ENCODE peak calls at places on chromosomes 13 and 19, in ten cellular contexts. D, R, O, A, B, V, N, W, M and K are unnamed samples.

GRCh38 chr13:99050983-99051488 is 73.2 kb upstream of the DOCK9 start:
- DNase-seq in D (no peak), R (no peak), O (peak), A (no peak), B (no peak), V (no peak), N (no peak), W (no peak), M (no peak), K (no peak)

GRCh38 chr19:46644720-46645119 is 8.7 kb upstream of the GNG8 start:
- DNase-seq in D (no peak), R (no peak), O (no peak), A (no peak), B (no peak), V (no peak), N (no peak), W (no peak), M (no peak), K (no peak)

GRCh38 chr19:49133621-49134454 is 14.5 kb downstream of the PPFIA3 start:
- DNase-seq in D (no peak), R (no peak), O (peak), A (peak), B (peak), V (peak), N (peak), W (peak), M (no peak), K (peak)

GRCh38 chr19:17497149-17497798 is 14.2 kb upstream of the PGLS start:
- DNase-seq in D (no peak), R (no peak), O (no peak), A (no peak), B (no peak), V (no peak), N (no peak), W (no peak), M (no peak), K (no peak)

GRCh38 chr19:10828981-10829821 is 6.8 kb downstream of the TMED1 start:
- DNase-seq in D (no peak), R (no peak), O (no peak), A (no peak), B (no peak), V (no peak), N (no peak), W (no peak), M (no peak), K (no peak)

GRCh38 chr13:98022210-98022609 is 68.7 kb downstream of the IPO5 start:
- DNase-seq in D (peak), R (no peak), O (no peak), A (no peak), B (peak), V (no peak), N (no peak), W (no peak), M (no peak), K (peak)

GRCh38 chr13:66624302-66624701 is 605.8 kb downstream of the PCDH9 start:
- DNase-seq in D (peak), R (no peak), O (no peak), A (no peak), B (no peak), V (no peak), N (no peak), W (no peak), M (no peak), K (no peak)

GRCh38 chr13:24348797-24349515 is 39.6 kb downstream of the C1QTNF9 start:
- DNase-seq in D (no peak), R (no peak), O (no peak), A (no peak), B (no peak), V (no peak), N (no peak), W (peak), M (no peak), K (no peak)

GRCh38 chr13:98333481-98333880 is 156.4 kb upstream of the RNF113B start:
- DNase-seq in D (peak), R (no peak), O (no peak), A (no peak), B (no peak), V (no peak), N (no peak), W (peak), M (no peak), K (no peak)